ENCODE peak calls at places on chromosomes 13 and 19, in nine cellular contexts. One of them, this sample, is unnamed.

GRCh38 chr19:10112895-10113591 is 1.6 kb downstream of the P2RY11 start:
- DNase-seq in mucosa of gallbladder: no peak
- DNase-seq in T-cell: peak
- DNase-seq in thoracic aorta: no peak
- DNase-seq in NCI-H1092: peak
- DNase-seq in stimulated activated CD8-positive, alpha-beta memory T cell treated with anti-CD3 and anti-CD28 coated beads, Interleukin-2, amount 100 ng/mL, for 1 hour: peak
- DNase-seq in tibial artery: no peak
- DNase-seq in hepatic stellate cell: no peak
- DNase-seq in midbrain: no peak
- DNase-seq in this sample: peak

GRCh38 chr19:52307275-52307674 is 10.3 kb downstream of the ZNF480 start:
- DNase-seq in mucosa of gallbladder: no peak
- DNase-seq in T-cell: no peak
- DNase-seq in thoracic aorta: no peak
- DNase-seq in NCI-H1092: no peak
- DNase-seq in stimulated activated CD8-positive, alpha-beta memory T cell treated with anti-CD3 and anti-CD28 coated beads, Interleukin-2, amount 100 ng/mL, for 1 hour: no peak
- DNase-seq in tibial artery: no peak
- DNase-seq in hepatic stellate cell: no peak
- DNase-seq in midbrain: no peak
- DNase-seq in this sample: no peak

GRCh38 chr19:34837262-34837661 is 64.2 kb upstream of the ZNF599 start:
- DNase-seq in mucosa of gallbladder: peak
- DNase-seq in T-cell: no peak
- DNase-seq in thoracic aorta: no peak
- DNase-seq in NCI-H1092: no peak
- DNase-seq in stimulated activated CD8-positive, alpha-beta memory T cell treated with anti-CD3 and anti-CD28 coated beads, Interleukin-2, amount 100 ng/mL, for 1 hour: no peak
- DNase-seq in tibial artery: no peak
- DNase-seq in hepatic stellate cell: no peak
- DNase-seq in midbrain: no peak
- DNase-seq in this sample: peak

GRCh38 chr13:31803327-31803726 is 64.0 kb downstream of the RXFP2 start:
- DNase-seq in mucosa of gallbladder: no peak
- DNase-seq in T-cell: no peak
- DNase-seq in thoracic aorta: no peak
- DNase-seq in NCI-H1092: no peak
- DNase-seq in stimulated activated CD8-positive, alpha-beta memory T cell treated with anti-CD3 and anti-CD28 coated beads, Interleukin-2, amount 100 ng/mL, for 1 hour: no peak
- DNase-seq in tibial artery: no peak
- DNase-seq in hepatic stellate cell: no peak
- DNase-seq in midbrain: no peak
- DNase-seq in this sample: no peak

GRCh38 chr13:26628706-26629105 is 71.2 kb downstream of the WASF3 start:
- DNase-seq in mucosa of gallbladder: no peak
- DNase-seq in T-cell: no peak
- DNase-seq in thoracic aorta: no peak
- DNase-seq in NCI-H1092: peak
- DNase-seq in stimulated activated CD8-positive, alpha-beta memory T cell treated with anti-CD3 and anti-CD28 coated beads, Interleukin-2, amount 100 ng/mL, for 1 hour: no peak
- DNase-seq in tibial artery: no peak
- DNase-seq in hepatic stellate cell: no peak
- DNase-seq in midbrain: no peak
- DNase-seq in this sample: peak

GRCh38 chr19:48419158-48419920 is 25.9 kb downstream of the GRIN2D start:
- DNase-seq in mucosa of gallbladder: no peak
- DNase-seq in T-cell: peak
- DNase-seq in thoracic aorta: no peak
- DNase-seq in NCI-H1092: no peak
- DNase-seq in stimulated activated CD8-positive, alpha-beta memory T cell treated with anti-CD3 and anti-CD28 coated beads, Interleukin-2, amount 100 ng/mL, for 1 hour: peak
- DNase-seq in tibial artery: peak
- DNase-seq in hepatic stellate cell: peak
- DNase-seq in midbrain: peak
- DNase-seq in this sample: peak

GRCh38 chr13:78816154-78816553 is 157.2 kb upstream of the OBI1 start:
- DNase-seq in mucosa of gallbladder: no peak
- DNase-seq in T-cell: no peak
- DNase-seq in thoracic aorta: no peak
- DNase-seq in NCI-H1092: no peak
- DNase-seq in stimulated activated CD8-positive, alpha-beta memory T cell treated with anti-CD3 and anti-CD28 coated beads, Interleukin-2, amount 100 ng/mL, for 1 hour: no peak
- DNase-seq in tibial artery: no peak
- DNase-seq in hepatic stellate cell: no peak
- DNase-seq in midbrain: no peak
- DNase-seq in this sample: no peak

GRCh38 chr19:2624537-2625091 is 77.9 kb downstream of the GNG7 start:
- DNase-seq in mucosa of gallbladder: no peak
- DNase-seq in T-cell: no peak
- DNase-seq in thoracic aorta: no peak
- DNase-seq in NCI-H1092: no peak
- DNase-seq in stimulated activated CD8-positive, alpha-beta memory T cell treated with anti-CD3 and anti-CD28 coated beads, Interleukin-2, amount 100 ng/mL, for 1 hour: no peak
- DNase-seq in tibial artery: no peak
- DNase-seq in hepatic stellate cell: no peak
- DNase-seq in midbrain: peak
- DNase-seq in this sample: no peak

GRCh38 chr13:99124695-99125334 is 75.8 kb upstream of the UBAC2 start:
- DNase-seq in mucosa of gallbladder: no peak
- DNase-seq in T-cell: no peak
- DNase-seq in thoracic aorta: no peak
- DNase-seq in NCI-H1092: no peak
- DNase-seq in stimulated activated CD8-positive, alpha-beta memory T cell treated with anti-CD3 and anti-CD28 coated beads, Interleukin-2, amount 100 ng/mL, for 1 hour: no peak
- DNase-seq in tibial artery: no peak
- DNase-seq in hepatic stellate cell: peak
- DNase-seq in midbrain: no peak
- DNase-seq in this sample: no peak

GRCh38 chr13:85709721-85710120 is 89.5 kb downstream of the SLITRK6 start:
- DNase-seq in mucosa of gallbladder: no peak
- DNase-seq in T-cell: no peak
- DNase-seq in thoracic aorta: no peak
- DNase-seq in NCI-H1092: no peak
- DNase-seq in stimulated activated CD8-positive, alpha-beta memory T cell treated with anti-CD3 and anti-CD28 coated beads, Interleukin-2, amount 100 ng/mL, for 1 hour: no peak
- DNase-seq in tibial artery: no peak
- DNase-seq in hepatic stellate cell: no peak
- DNase-seq in midbrain: no peak
- DNase-seq in this sample: no peak

GRCh38 chr19:5361407-5361806 is 20.8 kb upstream of the PTPRS start:
- DNase-seq in mucosa of gallbladder: no peak
- DNase-seq in T-cell: no peak
- DNase-seq in thoracic aorta: no peak
- DNase-seq in NCI-H1092: no peak
- DNase-seq in stimulated activated CD8-positive, alpha-beta memory T cell treated with anti-CD3 and anti-CD28 coated beads, Interleukin-2, amount 100 ng/mL, for 1 hour: no peak
- DNase-seq in tibial artery: no peak
- DNase-seq in hepatic stellate cell: no peak
- DNase-seq in midbrain: no peak
- DNase-seq in this sample: no peak

GRCh38 chr19:7862413-7862951 is 11.7 kb downstream of the PRR36 start:
- DNase-seq in mucosa of gallbladder: peak
- DNase-seq in T-cell: peak
- DNase-seq in thoracic aorta: no peak
- DNase-seq in NCI-H1092: no peak
- DNase-seq in stimulated activated CD8-positive, alpha-beta memory T cell treated with anti-CD3 and anti-CD28 coated beads, Interleukin-2, amount 100 ng/mL, for 1 hour: peak
- DNase-seq in tibial artery: no peak
- DNase-seq in hepatic stellate cell: no peak
- DNase-seq in midbrain: no peak
- DNase-seq in this sample: peak

GRCh38 chr13:85019121-85019520 is 780.1 kb downstream of the SLITRK6 start:
- DNase-seq in mucosa of gallbladder: no peak
- DNase-seq in T-cell: no peak
- DNase-seq in thoracic aorta: no peak
- DNase-seq in NCI-H1092: no peak
- DNase-seq in stimulated activated CD8-positive, alpha-beta memory T cell treated with anti-CD3 and anti-CD28 coated beads, Interleukin-2, amount 100 ng/mL, for 1 hour: no peak
- DNase-seq in tibial artery: no peak
- DNase-seq in hepatic stellate cell: no peak
- DNase-seq in midbrain: peak
- DNase-seq in this sample: no peak

GRCh38 chr19:6017576-6017975 is 39.6 kb upstream of the RANBP3 start:
- DNase-seq in mucosa of gallbladder: no peak
- DNase-seq in T-cell: no peak
- DNase-seq in thoracic aorta: no peak
- DNase-seq in NCI-H1092: no peak
- DNase-seq in stimulated activated CD8-positive, alpha-beta memory T cell treated with anti-CD3 and anti-CD28 coated beads, Interleukin-2, amount 100 ng/mL, for 1 hour: no peak
- DNase-seq in tibial artery: no peak
- DNase-seq in hepatic stellate cell: no peak
- DNase-seq in midbrain: no peak
- DNase-seq in this sample: no peak

GRCh38 chr19:14840206-14840605 is 5.2 kb upstream of the OR7A5 start:
- DNase-seq in mucosa of gallbladder: no peak
- DNase-seq in T-cell: no peak
- DNase-seq in thoracic aorta: no peak
- DNase-seq in NCI-H1092: no peak
- DNase-seq in stimulated activated CD8-positive, alpha-beta memory T cell treated with anti-CD3 and anti-CD28 coated beads, Interleukin-2, amount 100 ng/mL, for 1 hour: no peak
- DNase-seq in tibial artery: no peak
- DNase-seq in hepatic stellate cell: no peak
- DNase-seq in midbrain: no peak
- DNase-seq in this sample: no peak

GRCh38 chr19:13244920-13245319 is 94.7 kb downstream of the IER2 start:
- DNase-seq in mucosa of gallbladder: no peak
- DNase-seq in T-cell: no peak
- DNase-seq in thoracic aorta: no peak
- DNase-seq in NCI-H1092: no peak
- DNase-seq in stimulated activated CD8-positive, alpha-beta memory T cell treated with anti-CD3 and anti-CD28 coated beads, Interleukin-2, amount 100 ng/mL, for 1 hour: no peak
- DNase-seq in tibial artery: no peak
- DNase-seq in hepatic stellate cell: no peak
- DNase-seq in midbrain: no peak
- DNase-seq in this sample: no peak

GRCh38 chr19:47023448-47023794 is 3.8 kb downstream of the NPAS1 start:
- DNase-seq in mucosa of gallbladder: no peak
- DNase-seq in T-cell: no peak
- DNase-seq in thoracic aorta: no peak
- DNase-seq in NCI-H1092: no peak
- DNase-seq in stimulated activated CD8-positive, alpha-beta memory T cell treated with anti-CD3 and anti-CD28 coated beads, Interleukin-2, amount 100 ng/mL, for 1 hour: no peak
- DNase-seq in tibial artery: no peak
- DNase-seq in hepatic stellate cell: no peak
- DNase-seq in midbrain: no peak
- DNase-seq in this sample: no peak

GRCh38 chr13:20461860-20462532 is 63.7 kb downstream of the CRYL1 start:
- DNase-seq in mucosa of gallbladder: no peak
- DNase-seq in T-cell: no peak
- DNase-seq in thoracic aorta: no peak
- DNase-seq in NCI-H1092: no peak
- DNase-seq in stimulated activated CD8-positive, alpha-beta memory T cell treated with anti-CD3 and anti-CD28 coated beads, Interleukin-2, amount 100 ng/mL, for 1 hour: no peak
- DNase-seq in tibial artery: no peak
- DNase-seq in hepatic stellate cell: no peak
- DNase-seq in midbrain: no peak
- DNase-seq in this sample: no peak

GRCh38 chr19:46350758-46351159 is 3.9 kb downstream of the PPP5C start:
- DNase-seq in mucosa of gallbladder: no peak
- DNase-seq in T-cell: peak
- DNase-seq in thoracic aorta: no peak
- DNase-seq in NCI-H1092: no peak
- DNase-seq in stimulated activated CD8-positive, alpha-beta memory T cell treated with anti-CD3 and anti-CD28 coated beads, Interleukin-2, amount 100 ng/mL, for 1 hour: no peak
- DNase-seq in tibial artery: no peak
- DNase-seq in hepatic stellate cell: no peak
- DNase-seq in midbrain: no peak
- DNase-seq in this sample: no peak

GRCh38 chr13:109684836-109685602 is 101.4 kb downstream of the IRS2 start:
- DNase-seq in mucosa of gallbladder: peak
- DNase-seq in T-cell: no peak
- DNase-seq in thoracic aorta: no peak
- DNase-seq in NCI-H1092: no peak
- DNase-seq in stimulated activated CD8-positive, alpha-beta memory T cell treated with anti-CD3 and anti-CD28 coated beads, Interleukin-2, amount 100 ng/mL, for 1 hour: no peak
- DNase-seq in tibial artery: no peak
- DNase-seq in hepatic stellate cell: no peak
- DNase-seq in midbrain: peak
- DNase-seq in this sample: peak

GRCh38 chr19:8635422-8635821 is 5.0 kb downstream of the NFILZ start:
- DNase-seq in mucosa of gallbladder: no peak
- DNase-seq in T-cell: no peak
- DNase-seq in thoracic aorta: no peak
- DNase-seq in NCI-H1092: no peak
- DNase-seq in stimulated activated CD8-positive, alpha-beta memory T cell treated with anti-CD3 and anti-CD28 coated beads, Interleukin-2, amount 100 ng/mL, for 1 hour: no peak
- DNase-seq in tibial artery: no peak
- DNase-seq in hepatic stellate cell: no peak
- DNase-seq in midbrain: no peak
- DNase-seq in this sample: no peak

GRCh38 chr13:20090349-20090748 is 70.5 kb downstream of the GJA3 start:
- DNase-seq in mucosa of gallbladder: no peak
- DNase-seq in T-cell: no peak
- DNase-seq in thoracic aorta: no peak
- DNase-seq in NCI-H1092: no peak
- DNase-seq in stimulated activated CD8-positive, alpha-beta memory T cell treated with anti-CD3 and anti-CD28 coated beads, Interleukin-2, amount 100 ng/mL, for 1 hour: no peak
- DNase-seq in tibial artery: no peak
- DNase-seq in hepatic stellate cell: no peak
- DNase-seq in midbrain: no peak
- DNase-seq in this sample: no peak

GRCh38 chr19:23118400-23118799 is 1.6 kb downstream of the ZNF730 start:
- DNase-seq in mucosa of gallbladder: no peak
- DNase-seq in T-cell: no peak
- DNase-seq in thoracic aorta: no peak
- DNase-seq in NCI-H1092: no peak
- DNase-seq in stimulated activated CD8-positive, alpha-beta memory T cell treated with anti-CD3 and anti-CD28 coated beads, Interleukin-2, amount 100 ng/mL, for 1 hour: no peak
- DNase-seq in tibial artery: no peak
- DNase-seq in hepatic stellate cell: no peak
- DNase-seq in midbrain: no peak
- DNase-seq in this sample: no peak

GRCh38 chr13:113897966-113898365 is 34.1 kb upstream of the GAS6 start:
- DNase-seq in mucosa of gallbladder: no peak
- DNase-seq in T-cell: no peak
- DNase-seq in thoracic aorta: no peak
- DNase-seq in NCI-H1092: no peak
- DNase-seq in stimulated activated CD8-positive, alpha-beta memory T cell treated with anti-CD3 and anti-CD28 coated beads, Interleukin-2, amount 100 ng/mL, for 1 hour: no peak
- DNase-seq in tibial artery: no peak
- DNase-seq in hepatic stellate cell: no peak
- DNase-seq in midbrain: no peak
- DNase-seq in this sample: no peak

GRCh38 chr13:114151565-114152284 is 19.3 kb upstream of the RASA3 start:
- DNase-seq in mucosa of gallbladder: no peak
- DNase-seq in T-cell: no peak
- DNase-seq in thoracic aorta: no peak
- DNase-seq in NCI-H1092: peak
- DNase-seq in stimulated activated CD8-positive, alpha-beta memory T cell treated with anti-CD3 and anti-CD28 coated beads, Interleukin-2, amount 100 ng/mL, for 1 hour: no peak
- DNase-seq in tibial artery: no peak
- DNase-seq in hepatic stellate cell: no peak
- DNase-seq in midbrain: peak
- DNase-seq in this sample: peak

GRCh38 chr13:101942038-101942437 is 459.8 kb downstream of the FGF14 start:
- DNase-seq in mucosa of gallbladder: peak
- DNase-seq in T-cell: no peak
- DNase-seq in thoracic aorta: no peak
- DNase-seq in NCI-H1092: peak
- DNase-seq in stimulated activated CD8-positive, alpha-beta memory T cell treated with anti-CD3 and anti-CD28 coated beads, Interleukin-2, amount 100 ng/mL, for 1 hour: no peak
- DNase-seq in tibial artery: peak
- DNase-seq in hepatic stellate cell: no peak
- DNase-seq in midbrain: peak
- DNase-seq in this sample: peak

GRCh38 chr19:58395979-58396627 is 647 bp downstream of the RNF225 start:
- DNase-seq in mucosa of gallbladder: no peak
- DNase-seq in T-cell: no peak
- DNase-seq in thoracic aorta: no peak
- DNase-seq in NCI-H1092: no peak
- DNase-seq in stimulated activated CD8-positive, alpha-beta memory T cell treated with anti-CD3 and anti-CD28 coated beads, Interleukin-2, amount 100 ng/mL, for 1 hour: no peak
- DNase-seq in tibial artery: no peak
- DNase-seq in hepatic stellate cell: no peak
- DNase-seq in midbrain: no peak
- DNase-seq in this sample: no peak

GRCh38 chr19:5171711-5172110 is 168.9 kb downstream of the PTPRS start:
- DNase-seq in mucosa of gallbladder: no peak
- DNase-seq in T-cell: no peak
- DNase-seq in thoracic aorta: no peak
- DNase-seq in NCI-H1092: no peak
- DNase-seq in stimulated activated CD8-positive, alpha-beta memory T cell treated with anti-CD3 and anti-CD28 coated beads, Interleukin-2, amount 100 ng/mL, for 1 hour: no peak
- DNase-seq in tibial artery: no peak
- DNase-seq in hepatic stellate cell: no peak
- DNase-seq in midbrain: no peak
- DNase-seq in this sample: no peak

GRCh38 chr13:38941353-38941945 is 49.2 kb downstream of the STOML3 start:
- DNase-seq in mucosa of gallbladder: no peak
- DNase-seq in T-cell: no peak
- DNase-seq in thoracic aorta: no peak
- DNase-seq in NCI-H1092: no peak
- DNase-seq in stimulated activated CD8-positive, alpha-beta memory T cell treated with anti-CD3 and anti-CD28 coated beads, Interleukin-2, amount 100 ng/mL, for 1 hour: no peak
- DNase-seq in tibial artery: no peak
- DNase-seq in hepatic stellate cell: no peak
- DNase-seq in midbrain: no peak
- DNase-seq in this sample: no peak

GRCh38 chr19:42285546-42285945 is 16.4 kb upstream of the PRR19 start:
- DNase-seq in mucosa of gallbladder: no peak
- DNase-seq in T-cell: no peak
- DNase-seq in thoracic aorta: no peak
- DNase-seq in NCI-H1092: no peak
- DNase-seq in stimulated activated CD8-positive, alpha-beta memory T cell treated with anti-CD3 and anti-CD28 coated beads, Interleukin-2, amount 100 ng/mL, for 1 hour: no peak
- DNase-seq in tibial artery: no peak
- DNase-seq in hepatic stellate cell: no peak
- DNase-seq in midbrain: no peak
- DNase-seq in this sample: no peak

GRCh38 chr13:35791191-35791902 is 314.9 kb upstream of the MAB21L1 start:
- DNase-seq in mucosa of gallbladder: no peak
- DNase-seq in T-cell: no peak
- DNase-seq in thoracic aorta: no peak
- DNase-seq in NCI-H1092: no peak
- DNase-seq in stimulated activated CD8-positive, alpha-beta memory T cell treated with anti-CD3 and anti-CD28 coated beads, Interleukin-2, amount 100 ng/mL, for 1 hour: no peak
- DNase-seq in tibial artery: no peak
- DNase-seq in hepatic stellate cell: no peak
- DNase-seq in midbrain: no peak
- DNase-seq in this sample: no peak